ENCODE peak calls at places on chromosomes 5 and 9, in four cellular contexts. O is prostate gland, X is Panc1, Z is HCT116. B is an unnamed sample.

GRCh38 chr5:150209020-150209635 is 19.3 kb downstream of the SLC6A7 start:
- DNase-seq in O (peak; percentile 51), X (no peak), Z (no peak), B (no peak)

GRCh38 chr5:179371123-179371515 is 25.9 kb upstream of the ADAMTS2 start:
- DNase-seq in O (no peak), X (no peak), Z (no peak), B (no peak)

GRCh38 chr9:23551171-23551795 is 274.8 kb downstream of the ELAVL2 start:
- DNase-seq in O (no peak), X (no peak), Z (no peak), B (no peak)

GRCh38 chr5:34519489-34520220 is 136.5 kb upstream of the RAI14 start:
- DNase-seq in O (no peak), X (no peak), Z (no peak), B (no peak)

GRCh38 chr5:41574391-41574790 is 64.0 kb upstream of the PLCXD3 start:
- DNase-seq in O (no peak), X (no peak), Z (no peak), B (no peak)

GRCh38 chr9:127509261-127509954 is 58.1 kb downstream of the LRSAM1 start:
- DNase-seq in O (no peak), X (no peak), Z (no peak), B (no peak)

GRCh38 chr5:2005101-2006041 is 122.6 kb upstream of the IRX4 start:
- DNase-seq in O (peak; percentile 3), X (no peak), Z (no peak), B (no peak)

GRCh38 chr9:101585740-101586139 is 9.0 kb downstream of the PPP3R2 start:
- DNase-seq in O (no peak), X (no peak), Z (no peak), B (no peak)

GRCh38 chr5:134526483-134527155 is 1.1 kb downstream of the JADE2 start:
- DNase-seq in O (peak; percentile 73), X (no peak), Z (peak; percentile 84), B (peak; percentile 94)

GRCh38 chr9:114031037-114031436 is 47.1 kb downstream of the AMBP start:
- DNase-seq in O (no peak), X (no peak), Z (no peak), B (no peak)

GRCh38 chr5:337565-338130 is 16.1 kb downstream of the AHRR start:
- DNase-seq in O (no peak), X (peak; percentile 42), Z (peak; percentile 59), B (no peak)

DNA sequence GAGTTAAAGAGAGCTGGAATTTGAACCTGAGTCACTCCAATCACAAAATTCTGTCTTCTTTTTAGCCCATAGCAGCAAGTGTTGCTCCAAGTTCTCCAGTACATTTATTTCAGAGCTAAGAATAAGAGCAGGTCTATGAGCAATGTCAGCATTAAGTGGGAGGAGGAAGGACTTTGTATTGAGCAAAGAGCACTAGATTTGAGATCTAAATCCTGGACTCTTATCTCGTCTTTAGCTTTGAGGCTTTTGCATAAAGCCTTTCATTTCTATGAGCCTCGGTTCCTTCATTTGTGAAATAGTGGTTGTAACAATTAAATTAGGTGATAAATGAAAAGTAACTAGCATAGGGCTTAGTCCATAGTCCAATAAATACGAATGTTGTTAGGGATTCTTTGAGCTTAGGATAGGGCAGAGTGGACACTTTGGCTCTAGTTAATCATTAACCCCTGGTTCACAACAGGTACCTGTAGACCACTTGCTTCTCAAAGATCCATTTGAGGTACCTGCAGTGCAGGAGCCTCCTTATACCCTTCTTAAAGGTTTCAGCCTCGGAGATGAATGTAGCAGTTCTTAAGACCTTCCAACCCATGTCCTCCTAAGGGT is 464.1 kb upstream of the KLF4 start:
- DNase-seq in O (no peak), X (no peak), Z (no peak), B (no peak)
- H3K4me1 ChIP-seq in O (no peaks in the 10 kb centered on the region), X (no peaks in the 10 kb centered on the region), Z (no peaks in the 10 kb centered on the region), B (no peaks in the 10 kb centered on the region)

GRCh38 chr9:116750543-116750942 is 63.4 kb downstream of the TRIM32 start:
- DNase-seq in O (no peak), X (no peak), Z (no peak), B (no peak)

GRCh38 chr9:116749176-116749575 is 62.1 kb downstream of the TRIM32 start:
- DNase-seq in O (no peak), X (no peak), Z (no peak), B (no peak)

GRCh38 chr9:116756995-116757394 is 69.9 kb downstream of the TRIM32 start:
- DNase-seq in O (no peak), X (no peak), Z (no peak), B (no peak)

GRCh38 chr9:116753389-116753788 is 66.3 kb downstream of the TRIM32 start:
- DNase-seq in O (no peak), X (no peak), Z (no peak), B (no peak)
- TF ChIP-seq POLR2AphosphoS5 in O (no peak), X (no peak), Z (no peak), B (no peak)

DNA sequence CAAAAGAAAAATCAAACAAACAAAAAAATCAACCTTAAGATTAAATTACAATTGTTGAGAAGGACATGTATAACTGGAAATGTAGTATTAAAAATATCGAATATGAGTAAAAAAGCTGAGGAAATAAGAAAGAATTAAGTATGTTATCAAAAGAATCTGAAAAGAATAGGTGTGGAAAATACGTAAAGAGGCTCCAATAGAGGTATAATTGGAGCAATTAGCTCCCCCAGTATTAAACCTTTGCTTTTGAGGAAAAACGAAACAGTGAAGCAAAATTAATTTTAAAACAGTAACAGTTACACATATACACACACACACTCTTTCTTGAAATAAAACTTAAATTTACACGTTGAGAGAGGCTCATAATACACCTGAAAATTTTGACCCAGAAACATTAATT is 578.7 kb upstream of the ADAMTS16 start:
- DNase-seq in O (no peak), X (no peak), Z (no peak), B (no peak)
- H3K9me3 ChIP-seq in O (no peaks in the 10 kb centered on the region), X (peaks cover 15% of the 10 kb centered on the region), Z (peaks cover 14% of the 10 kb centered on the region), B (peaks cover 10% of the 10 kb centered on the region)

DNA sequence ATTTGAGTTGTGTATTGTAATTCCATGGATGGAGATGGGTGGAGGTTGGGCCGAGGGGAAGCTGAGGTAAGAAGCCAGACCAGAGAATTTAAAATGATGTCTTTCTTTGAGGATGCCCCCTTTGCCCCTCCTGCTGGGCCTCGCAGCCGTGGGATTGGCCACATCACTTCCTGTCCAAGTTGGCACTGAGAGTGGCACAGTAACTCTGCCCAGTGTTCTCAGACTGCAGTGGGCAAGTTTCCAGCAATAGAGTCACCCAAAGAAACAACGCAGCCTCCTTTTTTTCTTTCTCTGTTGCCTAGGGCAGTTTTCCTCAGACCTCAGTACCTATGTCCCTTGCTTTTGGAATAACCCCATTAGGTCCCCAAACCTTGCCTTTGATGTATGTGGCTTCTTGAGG is 306.6 kb upstream of the DMRT1 start:
- DNase-seq in O (peak; percentile 86), X (no peak), Z (no peak), B (no peak)
- H3K4me1 ChIP-seq in O (peaks cover 4% of the 10 kb centered on the region), X (peaks cover 4% of the 10 kb centered on the region), Z (peaks cover 12% of the 10 kb centered on the region), B (peaks cover 4% of the 10 kb centered on the region)

B was measured in spleen.